ENCODE peak calls at places on chromosomes 12 and 14, in four cellular contexts. Q is cardiac muscle cell, E is upper lobe of right lung, X is adrenal gland. L is an unnamed sample. For H3K4me1 and H3K9me3, the result is how much of the 10 kb centered on the place peaks cover.

GRCh38 chr14:74934476-74935339 is 11.6 kb upstream of the RPS6KL1 start:
- DNase-seq in Q (peak), X (no peak), E (peak), L (no peak)

GRCh38 chr14:61215222-61216010 is 65.7 kb downstream of the TMEM30B start:
- DNase-seq in Q (no peak), X (peak), E (no peak), L (no peak)

GRCh38 chr14:101604228-101604934 is 43.1 kb downstream of the DIO3 start:
- DNase-seq in E (no peak), X (no peak), Q (no peak), L (no peak)

GRCh38 chr12:6927379-6927991 is at the start of gene ATN1:
- DNase-seq in E (peak), X (peak), Q (peak), L (peak)

GRCh38 chr14:72479471-72479931 is 414.4 kb downstream of the DPF3 start:
- DNase-seq in E (no peak), X (no peak), Q (peak), L (no peak)

GRCh38 chr12:121804417-121805111 is 755 bp downstream of the SETD1B start:
- DNase-seq in Q (peak), E (no peak), X (no peak), L (peak)

GRCh38 chr12:94525951-94526350 is 66.3 kb upstream of the CEP83 start:
- DNase-seq in X (no peak), Q (no peak), E (no peak), L (no peak)

GRCh38 chr12:113766133-113766879 is 199.8 kb downstream of the RBM19 start:
- DNase-seq in X (no peak), E (no peak), Q (no peak), L (no peak)

GRCh38 chr14:75399819-75400678 is 27.8 kb upstream of the JDP2 start:
- DNase-seq in Q (no peak), X (peak), E (peak), L (no peak)

GRCh38 chr12:127558363-127558762 is 708.6 kb upstream of the TMEM132C start:
- DNase-seq in Q (no peak), X (no peak), E (no peak), L (no peak)

GRCh38 chr14:46344327-46344937 is 307.1 kb downstream of the RPL10L start:
- DNase-seq in X (no peak), E (no peak), Q (peak), L (no peak)

GRCh38 chr14:99821519-99822165 is 28.4 kb downstream of the EML1 start:
- DNase-seq in X (no peak), Q (peak), E (no peak), L (no peak)

GRCh38 chr14:21505009-21505553 is 6.1 kb downstream of the METTL3 start:
- DNase-seq in X (no peak), Q (no peak), E (no peak), L (no peak)

GRCh38 chr14:20469890-20470858 is 968 bp downstream of the PNP start:
- DNase-seq in Q (peak), X (peak), E (no peak), L (peak)

GRCh38 chr12:58873496-58873895 is 46.8 kb downstream of the LRIG3 start:
- DNase-seq in X (no peak), Q (no peak), E (no peak), L (no peak)

GRCh38 chr12:8562310-8562709 is 21.6 kb upstream of the CLEC4E start:
- DNase-seq in Q (no peak), E (no peak), X (no peak), L (no peak)

GRCh38 chr14:50943261-50943942 is 881 bp downstream of the PYGL start:
- DNase-seq in Q (peak), E (peak), X (peak), L (no peak)

GRCh38 chr12:98635657-98636323 is 8.8 kb downstream of the IKBIP start:
- DNase-seq in X (no peak), Q (peak), E (no peak), L (no peak)

GRCh38 chr14:61568572-61569011 is 126.7 kb upstream of the HIF1A start:
- DNase-seq in Q (peak), X (no peak), E (peak), L (peak)

GRCh38 chr12:10722502-10722904 is 620 bp downstream of the YBX3 start:
- DNase-seq in Q (peak), X (peak), E (peak), L (peak)

GRCh38 chr14:106372870-106373657 is 846.7 kb downstream of the TMEM121 start:
- DNase-seq in X (peak), E (peak), Q (no peak), L (peak)

GRCh38 chr12:52837781-52838736 is 3.9 kb upstream of the KRT79 start:
- DNase-seq in X (no peak), Q (no peak), E (no peak), L (no peak)

GRCh38 chr14:54450535-54450934 is 9.4 kb upstream of the CNIH1 start:
- DNase-seq in E (no peak), X (no peak), Q (no peak), L (no peak)

GRCh38 chr12:48691826-48692473 is 9.9 kb upstream of the KANSL2 start:
- DNase-seq in E (no peak), X (no peak), Q (no peak), L (no peak)

GRCh38 chr12:26119391-26119981 is 5.4 kb downstream of the BHLHE41 start:
- DNase-seq in Q (peak), E (no peak), X (peak), L (no peak)

GRCh38 chr14:70289138-70289537 is 70.3 kb downstream of the COX16 start:
- DNase-seq in Q (no peak), X (no peak), E (no peak), L (no peak)

GRCh38 chr12:129080413-129080812 is 227.1 kb downstream of the GLT1D1 start:
- DNase-seq in X (no peak), E (no peak), Q (no peak), L (no peak)

GRCh38 chr14:87196436-87196835 is 796.5 kb downstream of the GALC start:
- DNase-seq in Q (no peak), E (no peak), X (no peak), L (no peak)

GRCh38 chr14:66000771-66001170 is 485.4 kb upstream of the CCDC196 start:
- DNase-seq in Q (no peak), E (no peak), X (no peak), L (no peak)

GRCh38 chr12:32708926-32709325 is 29.8 kb downstream of the DNM1L start:
- DNase-seq in X (no peak), E (no peak), Q (no peak), L (no peak)

GRCh38 chr12:7108042-7108927 is 729 bp downstream of the C1RL start:
- DNase-seq in Q (peak), E (peak), X (peak), L (peak)

GRCh38 chr14:43983721-43984120 is 523.4 kb downstream of the FSCB start:
- DNase-seq in E (no peak), Q (no peak), X (no peak), L (no peak)

GRCh38 chr14:69008411-69008810 is 29.3 kb upstream of the ACTN1 start:
- DNase-seq in Q (peak), X (no peak), E (no peak), L (no peak)

GRCh38 chr12:48978291-48978740 is at the start of gene WNT1:
- DNase-seq in E (no peak), X (no peak), Q (no peak), L (no peak)

DNA sequence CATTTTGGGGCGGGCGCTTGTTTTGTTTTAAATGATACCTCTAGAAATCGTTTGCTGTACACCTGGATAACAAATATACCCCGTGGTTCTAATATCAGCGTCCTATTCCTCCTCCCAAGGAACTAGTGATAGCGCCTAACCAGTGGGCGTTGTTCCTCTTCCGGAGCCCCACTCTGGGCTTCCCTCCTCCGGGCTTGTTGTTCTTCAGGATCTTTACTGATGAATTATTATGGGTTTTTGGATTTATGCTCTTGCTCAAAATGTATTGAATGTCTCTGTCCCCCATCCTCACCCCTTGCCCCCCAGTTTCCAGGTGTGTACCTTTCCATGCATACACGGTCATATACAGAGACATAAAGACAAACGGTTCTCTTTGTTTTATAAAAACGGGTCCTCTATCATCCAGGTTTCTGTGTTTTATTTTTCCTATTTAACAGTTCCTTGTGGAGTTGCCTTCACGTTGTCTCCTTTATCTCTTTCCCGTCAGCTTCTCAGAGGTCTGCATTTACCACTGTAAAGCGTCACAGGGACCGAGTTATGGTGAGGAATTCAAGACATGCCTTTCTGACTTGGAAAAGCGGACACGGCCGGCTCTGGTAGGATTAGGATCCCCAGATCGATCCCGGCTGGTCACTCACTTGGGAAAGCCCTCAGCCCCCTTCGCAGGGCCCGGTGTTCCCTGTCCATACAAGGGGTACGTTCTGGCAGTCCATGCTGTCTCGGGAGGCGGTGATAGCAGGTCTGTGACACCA is 655 bp upstream of the PLEKHG3 start:
- DNase-seq in E (no peak), X (no peak), Q (no peak), L (no peak)
- H3K4me3 ChIP-seq in E (peak), X (no peak), Q (peak), L (peak)

GRCh38 chr14:56044196-56044595 is 74.0 kb upstream of the PELI2 start:
- DNase-seq in Q (no peak), X (no peak), E (no peak), L (no peak)
- H3K4me1 ChIP-seq in Q (under half), X (under half), E (under half), L (under half)

GRCh38 chr12:34106172-34106571 is 83.9 kb downstream of the ALG10 start:
- DNase-seq in E (no peak), X (no peak), Q (no peak), L (no peak)
- H3K9me3 ChIP-seq in E (under half), X (under half), Q (under half), L (under half)

GRCh38 chr12:108825205-108825950 is 32.0 kb downstream of the SSH1 start:
- DNase-seq in E (no peak), Q (no peak), X (no peak), L (no peak)
- H3K4me3 ChIP-seq in E (no peak), Q (no peak), X (no peak), L (no peak)

GRCh38 chr12:106195638-106196037 is 52.2 kb downstream of the CKAP4 start:
- DNase-seq in X (peak), E (no peak), Q (peak), L (no peak)
- H3K4me1 ChIP-seq in X (under half), E (under half), Q (under half), L (under half)

L was measured in naive thymus-derived CD4-positive, alpha-beta T cell.